ENCODE peak calls at places on chromosomes 3 and 15, in nine cellular contexts. B is HS-5; D is activated naive CD8-positive, alpha-beta T cell treated with anti-CD3 and anti-CD28 coated beads for 36 hours; U is anterior cingulate cortex; O is IMR-90; N is stimulated activated CD8-positive, alpha-beta memory T cell treated with anti-CD3 and anti-CD28 coated beads, Interleukin-2, amount 100 ng/mL, for 1 hour; G is GM19239; S is left colon; A is substantia nigra. K is an unnamed sample.

GRCh38 chr3:10744098-10744465 is 71.9 kb upstream of the SLC6A11 start:
- DNase-seq in B (no peak), U (no peak), S (no peak), N (no peak), O (no peak), G (no peak), A (no peak), D (peak), K (no peak)

GRCh38 chr15:72970965-72971746 is 81.1 kb upstream of the NEO1 start:
- DNase-seq in G (no peak), S (no peak), A (no peak), N (no peak), D (no peak), O (peak), U (no peak), B (no peak), K (no peak)

GRCh38 chr3:170233532-170233931 is 11.3 kb downstream of the PRKCI start:
- DNase-seq in U (no peak), S (peak), B (no peak), N (no peak), D (no peak), G (no peak), O (peak), A (no peak), K (no peak)

GRCh38 chr3:152156880-152157279 is 111.8 kb upstream of the MBNL1 start:
- DNase-seq in S (no peak), D (no peak), A (no peak), G (no peak), N (no peak), O (no peak), U (no peak), B (no peak), K (no peak)

GRCh38 chr15:55846108-55846707 is 103.3 kb upstream of the PRTG start:
- DNase-seq in A (no peak), O (peak), D (peak), B (peak), G (peak), N (no peak), U (no peak), S (peak), K (peak)

GRCh38 chr15:75349851-75350588 is 3.2 kb downstream of the NEIL1 start:
- DNase-seq in A (no peak), G (peak), D (peak), S (peak), O (no peak), B (no peak), N (peak), U (no peak), K (no peak)

GRCh38 chr3:38084019-38084968 is 45.3 kb downstream of the DLEC1 start:
- DNase-seq in D (peak), O (peak), G (no peak), U (no peak), N (no peak), A (no peak), S (no peak), B (no peak), K (no peak)

GRCh38 chr15:58697220-58697619 is 52.3 kb downstream of the ADAM10 start:
- DNase-seq in A (no peak), O (no peak), N (no peak), S (no peak), G (no peak), B (no peak), U (no peak), D (no peak), K (no peak)

GRCh38 chr3:13192471-13193213 is 119.4 kb upstream of the IQSEC1 start:
- DNase-seq in G (no peak), S (no peak), O (peak), U (no peak), A (no peak), B (no peak), D (no peak), N (no peak), K (no peak)

GRCh38 chr15:48766196-48766595 is 44.7 kb downstream of the CEP152 start:
- DNase-seq in U (no peak), G (no peak), B (no peak), O (peak), D (no peak), N (no peak), S (peak), A (no peak), K (no peak)

GRCh38 chr3:127263037-127263436 is 24.8 kb downstream of the PRR20G start:
- DNase-seq in B (no peak), D (no peak), U (no peak), S (no peak), A (no peak), O (no peak), N (no peak), G (no peak), K (no peak)

GRCh38 chr15:90929709-90930019 is 2.7 kb downstream of the HDDC3 start:
- DNase-seq in G (no peak), O (no peak), A (no peak), U (no peak), S (no peak), B (no peak), D (no peak), N (no peak), K (no peak)

GRCh38 chr15:50257206-50257735 is 8.3 kb downstream of the HDC start:
- DNase-seq in G (no peak), A (no peak), O (no peak), S (no peak), B (no peak), D (no peak), U (no peak), N (no peak), K (no peak)

GRCh38 chr3:127915937-127916480 is 977 bp downstream of the KBTBD12 start:
- DNase-seq in O (no peak), N (no peak), D (no peak), G (no peak), U (peak), A (no peak), S (no peak), B (no peak), K (no peak)

GRCh38 chr3:112407888-112408702 is 75.1 kb downstream of the CD200 start:
- DNase-seq in G (no peak), B (no peak), A (no peak), U (no peak), O (no peak), S (no peak), N (no peak), D (no peak), K (no peak)

GRCh38 chr15:74242296-74242929 is 6.3 kb downstream of the CCDC33 start:
- DNase-seq in G (no peak), S (no peak), O (peak), N (no peak), U (no peak), B (no peak), A (no peak), D (no peak), K (no peak)